ENCODE peak calls at places on chromosomes 5 and 9, in ten cellular contexts. Y, N, P, L, Z, V, K, U, D and O are unnamed samples.
A peak's percentile ranks its signal among the peaks of the same experiment; 100 is the strongest.

GRCh38 chr9:119905706-119906105 is 536.5 kb upstream of the BRINP1 start:
- DNase-seq in L (no peak), Z (no peak), U (no peak), N (no peak), V (no peak), Y (no peak), P (no peak), D (no peak), K (no peak), O (no peak)

GRCh38 chr5:54469655-54470054 is 14.2 kb downstream of the HSPB3 start:
- DNase-seq in D (no peak), P (no peak), Y (no peak), L (no peak), V (no peak), N (no peak), K (no peak), Z (peak; percentile 11), U (no peak), O (no peak)

GRCh38 chr9:13268469-13268868 is 11.0 kb downstream of the MPDZ start:
- DNase-seq in N (no peak), U (no peak), L (no peak), Y (no peak), D (no peak), K (no peak), P (no peak), Z (no peak), V (no peak), O (no peak)

GRCh38 chr5:38011641-38012188 is 171.9 kb upstream of the GDNF start:
- DNase-seq in D (no peak), P (no peak), K (no peak), N (no peak), Z (no peak), U (no peak), L (no peak), V (no peak), Y (no peak), O (no peak)

GRCh38 chr9:13033959-13034695 is 245.4 kb downstream of the MPDZ start:
- DNase-seq in Y (no peak), N (no peak), Z (no peak), V (peak; percentile 86), D (no peak), K (peak; percentile 91), P (peak; percentile 57), L (no peak), U (peak; percentile 4), O (no peak)

GRCh38 chr9:69444021-69444420 is 119.0 kb downstream of the ENTREP1 start:
- DNase-seq in U (no peak), D (no peak), Z (no peak), V (no peak), P (no peak), Y (no peak), K (no peak), N (no peak), L (no peak), O (no peak)

GRCh38 chr9:84480071-84480470 is 139.5 kb upstream of the SLC28A3 start:
- DNase-seq in U (no peak), Z (no peak), N (no peak), V (no peak), P (no peak), K (no peak), Y (no peak), D (no peak), L (no peak), O (no peak)

GRCh38 chr5:111930905-111931461 is 174.0 kb upstream of the NREP start:
- DNase-seq in V (no peak), L (no peak), P (no peak), D (no peak), N (no peak), U (no peak), Y (no peak), Z (no peak), K (no peak), O (no peak)

GRCh38 chr9:135146766-135147472 is 59.5 kb downstream of the OLFM1 start:
- DNase-seq in V (no peak), N (no peak), L (no peak), D (no peak), P (no peak), U (no peak), Z (no peak), Y (no peak), K (no peak), O (no peak)

GRCh38 chr5:3226171-3226570 is 369.5 kb upstream of the IRX1 start:
- DNase-seq in V (no peak), U (no peak), Y (no peak), P (no peak), Z (no peak), N (no peak), L (no peak), K (no peak), D (no peak), O (no peak)

GRCh38 chr5:173781826-173782670 is 106.1 kb upstream of the CPEB4 start:
- DNase-seq in L (peak; percentile 33), Y (peak; percentile 76), N (peak; percentile 72), Z (no peak), K (no peak), D (peak; percentile 33), U (peak; percentile 25), P (peak; percentile 67), V (peak; percentile 95), O (peak; percentile 71)

GRCh38 chr5:35205186-35205585 is 25.1 kb downstream of the PRLR start:
- DNase-seq in Y (no peak), U (no peak), V (no peak), D (no peak), K (no peak), P (no peak), Z (no peak), N (no peak), L (no peak), O (no peak)